ENCODE peak calls at places on chromosomes 12 and 14, in ten cellular contexts. E is ovary; G is stimulated activated naive CD8-positive, alpha-beta T cell treated with anti-CD3 and anti-CD28 coated beads, Interleukin-15, amount 100 ng/mL, for 72 hours; T is CD8-positive, alpha-beta memory T cell; L is neuronal stem cell; Y is activated CD8-positive, alpha-beta memory T cell treated with anti-CD3 and anti-CD28 coated beads for 24 hours; R is stimulated activated CD4-positive, alpha-beta T cell treated with anti-CD3 and anti-CD28 coated beads, TNF-alpha, amount 100 ng/mL, for 4 hours; N is CD4-positive, alpha-beta memory T cell; O is astrocyte of the spinal cord; P is SK-MEL-5. H is an unnamed sample.

GRCh38 chr12:32148372-32148771 is 41.7 kb downstream of the BICD1 start:
- DNase-seq in E (no peak), G (no peak), T (no peak), L (no peak), Y (no peak), R (no peak), N (no peak), O (peak), P (no peak), H (no peak)

GRCh38 chr14:104885031-104885972 is 20.2 kb downstream of the CEP170B start:
- DNase-seq in E (no peak), G (no peak), T (peak), L (no peak), Y (no peak), R (no peak), N (no peak), O (no peak), P (no peak), H (no peak)

GRCh38 chr14:65637780-65638179 is 225.2 kb downstream of the FUT8 start:
- DNase-seq in E (no peak), G (peak), T (peak), L (no peak), Y (peak), R (no peak), N (no peak), O (peak), P (no peak), H (peak)

GRCh38 chr12:20950248-20950647 is 139.7 kb downstream of the SLCO1B3 start:
- DNase-seq in E (no peak), G (no peak), T (no peak), L (no peak), Y (no peak), R (no peak), N (no peak), O (peak), P (peak), H (no peak)

GRCh38 chr14:32472512-32473472 is 143.7 kb downstream of the AKAP6 start:
- DNase-seq in E (no peak), G (no peak), T (no peak), L (no peak), Y (no peak), R (no peak), N (no peak), O (peak), P (peak), H (no peak)

GRCh38 chr12:6360080-6360571 is 15.2 kb downstream of the SCNN1A start:
- DNase-seq in E (no peak), G (no peak), T (no peak), L (no peak), Y (no peak), R (no peak), N (no peak), O (no peak), P (no peak), H (no peak)

GRCh38 chr12:48459259-48459658 is 13.1 kb upstream of the ANP32D start:
- DNase-seq in E (no peak), G (no peak), T (no peak), L (no peak), Y (no peak), R (no peak), N (no peak), O (no peak), P (no peak), H (no peak)

GRCh38 chr12:99128246-99128645 is 483.2 kb downstream of the APAF1 start:
- DNase-seq in E (no peak), G (no peak), T (no peak), L (no peak), Y (no peak), R (no peak), N (no peak), O (no peak), P (peak), H (no peak)

GRCh38 chr14:92954933-92955332 is 32.0 kb downstream of the CHGA start:
- DNase-seq in E (no peak), G (no peak), T (peak), L (no peak), Y (no peak), R (no peak), N (no peak), O (no peak), P (no peak), H (no peak)

GRCh38 chr12:4108803-4109345 is 164.7 kb upstream of the CCND2 start:
- DNase-seq in E (no peak), G (no peak), T (no peak), L (no peak), Y (peak), R (no peak), N (no peak), O (no peak), P (no peak), H (no peak)

GRCh38 chr14:24232645-24233537 is at the start of gene GMPR2:
- DNase-seq in E (no peak), G (no peak), T (no peak), L (no peak), Y (no peak), R (no peak), N (no peak), O (no peak), P (no peak), H (no peak)

GRCh38 chr12:38385492-38385864 is 68.9 kb downstream of the ALG10B start:
- DNase-seq in E (no peak), G (no peak), T (no peak), L (no peak), Y (no peak), R (no peak), N (no peak), O (no peak), P (no peak), H (no peak)

GRCh38 chr14:66649515-66649914 is 141.6 kb downstream of the GPHN start:
- DNase-seq in E (no peak), G (peak), T (no peak), L (no peak), Y (no peak), R (no peak), N (peak), O (no peak), P (no peak), H (no peak)

GRCh38 chr14:64918216-64918615 is 4.0 kb downstream of the CHURC1 start:
- DNase-seq in E (no peak), G (no peak), T (no peak), L (no peak), Y (no peak), R (no peak), N (no peak), O (no peak), P (no peak), H (no peak)

GRCh38 chr12:47397664-47398281 is 308.1 kb downstream of the RPAP3 start:
- DNase-seq in E (no peak), G (peak), T (peak), L (no peak), Y (peak), R (no peak), N (peak), O (peak), P (peak), H (peak)

GRCh38 chr12:30853561-30854133 is 72.9 kb upstream of the TSPAN11 start:
- DNase-seq in E (no peak), G (no peak), T (no peak), L (no peak), Y (no peak), R (no peak), N (no peak), O (no peak), P (no peak), H (no peak)

H was measured in immature natural killer cell.